ENCODE peak calls at places on chromosomes 11 and 22, in seven cellular contexts. O, T, J, H, K, E and G are unnamed samples.

GRCh38 chr22:30246962-30247376 is 410 bp upstream of the LIF start:
- DNase-seq in K (no peak), J (no peak), E (no peak), H (no peak), T (no peak), O (peak), G (no peak)

GRCh38 chr11:10455637-10456487 is 798 bp downstream of the AMPD3 start:
- DNase-seq in T (peak), H (peak), K (peak), O (peak), J (no peak), E (peak), G (peak)

GRCh38 chr11:128251140-128251539 is 336.2 kb downstream of the ETS1 start:
- DNase-seq in K (no peak), O (no peak), J (no peak), E (no peak), T (no peak), H (no peak), G (no peak)

GRCh38 chr22:29629382-29630179 is 26.1 kb downstream of the NF2 start:
- DNase-seq in T (no peak), K (no peak), O (no peak), E (no peak), H (no peak), J (no peak), G (no peak)

GRCh38 chr11:110818032-110818687 is 105.9 kb upstream of the ARHGAP20 start:
- DNase-seq in J (no peak), E (no peak), K (no peak), T (no peak), O (no peak), H (no peak), G (no peak)

GRCh38 chr11:113397821-113398220 is 10.2 kb downstream of the ANKK1 start:
- DNase-seq in O (no peak), H (no peak), E (no peak), J (no peak), K (no peak), T (no peak), G (no peak)

GRCh38 chr11:69640260-69640994 is 529 bp upstream of the CCND1 start:
- DNase-seq in H (peak), T (no peak), E (no peak), J (no peak), O (peak), K (peak), G (no peak)

GRCh38 chr11:123357353-123357989 is 72.6 kb upstream of the GRAMD1B start:
- DNase-seq in J (no peak), H (no peak), K (no peak), O (no peak), E (no peak), T (no peak), G (no peak)

GRCh38 chr11:34411786-34412185 is 26.9 kb upstream of the CAT start:
- DNase-seq in H (no peak), T (no peak), E (no peak), O (no peak), K (no peak), J (no peak), G (no peak)

GRCh38 chr11:24704716-24705115 is 207.9 kb downstream of the LUZP2 start:
- DNase-seq in T (no peak), O (no peak), E (no peak), H (no peak), J (no peak), K (no peak), G (no peak)

GRCh38 chr11:69156673-69157155 is 979 bp downstream of the SMIM38 start:
- DNase-seq in O (no peak), J (no peak), E (no peak), H (no peak), K (no peak), T (no peak), G (no peak)

GRCh38 chr11:89381094-89381493 is 110.1 kb downstream of the NOX4 start:
- DNase-seq in O (no peak), J (no peak), H (peak), K (peak), E (peak), T (peak), G (no peak)

GRCh38 chr11:66211100-66211499 is 57.3 kb upstream of the RAB1B start:
- DNase-seq in O (no peak), J (no peak), K (no peak), E (no peak), T (no peak), H (no peak), G (no peak)

GRCh38 chr22:36258750-36259619 is 6.1 kb downstream of the APOL1 start:
- DNase-seq in H (no peak), E (no peak), J (no peak), T (no peak), O (no peak), K (peak), G (no peak)

GRCh38 chr11:32013603-32014002 is 77.3 kb upstream of the RCN1 start:
- DNase-seq in K (no peak), T (no peak), O (no peak), E (no peak), H (no peak), J (no peak), G (no peak)

GRCh38 chr22:37746366-37747089 is 49.7 kb downstream of the TRIOBP start:
- DNase-seq in T (no peak), H (no peak), J (no peak), K (peak), O (peak), E (no peak), G (no peak)

GRCh38 chr11:107705027-107705426 is 6.8 kb downstream of the SLN start:
- DNase-seq in E (peak), H (peak), J (no peak), K (no peak), T (peak), O (no peak), G (no peak)

GRCh38 chr11:119816660-119817059 is 87.7 kb upstream of the NECTIN1 start:
- DNase-seq in T (no peak), K (no peak), E (no peak), H (no peak), O (no peak), J (no peak), G (no peak)

GRCh38 chr11:97743205-97743742 is 1277.5 kb upstream of the CNTN5 start:
- DNase-seq in H (peak), K (no peak), T (no peak), J (no peak), E (no peak), O (no peak), G (no peak)

GRCh38 chr11:105706025-105706530 is 96.2 kb downstream of the GRIA4 start:
- DNase-seq in K (no peak), O (no peak), J (no peak), E (no peak), H (no peak), T (no peak), G (no peak)

GRCh38 chr11:69949327-69949726 is 128.8 kb upstream of the ANO1 start:
- DNase-seq in J (no peak), K (peak), E (no peak), T (peak), H (peak), O (peak), G (no peak)

GRCh38 chr11:121645596-121645995 is 192.8 kb upstream of the SORL1-AS1 start:
- DNase-seq in K (no peak), H (no peak), J (no peak), O (no peak), E (no peak), T (no peak), G (no peak)
- TF ChIP-seq POLR2A in K (no peak), H (no peak), J (no peak), O (no peak), E (no peak), T (no peak), G (no peak)

DNA sequence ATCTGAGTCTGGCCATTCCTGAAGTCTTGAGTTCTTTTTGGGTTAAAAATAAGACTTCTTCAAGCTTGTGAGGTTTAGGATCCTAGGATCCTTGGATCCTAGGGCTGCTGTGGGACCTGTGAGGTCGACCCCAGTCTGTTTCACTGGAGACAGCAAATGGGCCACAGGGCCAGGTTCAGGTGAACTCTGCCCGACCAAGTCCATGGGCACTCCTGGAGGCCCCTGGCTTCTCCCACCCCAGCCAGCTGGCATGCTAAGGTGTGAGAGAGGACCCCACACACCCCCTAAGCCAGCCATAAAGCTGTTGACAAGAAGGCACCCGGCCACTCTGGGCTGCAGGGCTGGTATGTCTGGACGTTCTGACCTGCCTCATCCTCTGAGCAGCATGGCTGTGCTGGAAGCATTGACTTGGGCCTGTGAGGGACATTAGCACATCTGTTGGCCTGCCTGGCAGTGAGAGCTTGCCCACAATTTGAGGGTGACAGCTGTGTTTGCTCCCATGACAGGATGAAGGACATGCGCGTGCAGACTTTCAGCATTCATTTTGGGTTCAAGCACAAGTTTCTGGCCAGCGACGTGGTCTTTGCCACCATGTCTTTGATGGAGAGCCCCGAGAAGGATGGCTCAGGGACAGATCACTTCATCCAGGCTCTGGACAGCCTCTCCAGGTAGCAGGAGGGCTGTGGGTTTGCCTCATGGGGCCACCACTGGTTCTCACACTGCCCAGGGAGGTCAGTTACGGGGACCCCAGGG is 16.0 kb downstream of the CLDN5 start:
- DNase-seq in E (no peak), J (no peak), K (no peak), T (no peak), H (no peak), O (no peak), G (no peak)
- TF ChIP-seq POLR2A in E (no peak), J (no peak), K (no peak), T (no peak), H (no peak), O (no peak), G (no peak)

DNA sequence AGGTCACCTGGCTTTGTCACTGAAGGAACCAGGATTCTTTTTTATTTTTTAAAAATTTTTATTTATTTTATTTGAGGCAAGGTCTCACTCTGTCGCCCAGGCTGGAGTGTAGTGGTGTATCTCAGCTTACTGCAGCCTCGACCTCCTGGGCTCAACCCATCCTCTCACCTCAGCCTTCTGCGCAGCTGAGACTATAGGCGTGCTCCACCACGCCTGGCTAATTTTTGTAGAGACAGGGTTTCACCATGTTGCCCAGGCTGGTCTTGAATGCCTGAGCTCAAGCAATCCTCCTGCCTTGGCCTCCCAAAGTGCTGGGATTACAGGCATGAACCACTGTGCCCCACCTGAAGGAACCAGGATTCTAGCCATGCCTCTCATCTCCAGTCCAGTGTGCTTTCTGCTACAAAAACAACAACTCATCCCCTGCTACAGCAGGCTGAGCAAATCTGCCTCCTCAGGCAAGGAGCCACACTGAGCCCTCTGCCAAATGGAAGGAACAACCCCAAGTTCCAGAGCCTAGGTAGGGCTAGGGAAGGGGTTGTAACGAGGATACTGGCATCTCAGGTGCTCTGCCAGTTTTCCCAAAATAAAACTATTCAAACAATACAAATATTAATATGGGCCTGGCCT is 2.6 kb upstream of the PEX26 start:
- DNase-seq in J (no peak), H (no peak), K (no peak), O (no peak), E (no peak), T (no peak), G (no peak)
- TF ChIP-seq POLR2A in J (no peak), H (no peak), K (no peak), O (no peak), E (no peak), T (no peak), G (no peak)

GRCh38 chr11:44936951-44937543 is 13.6 kb downstream of the TP53I11 start:
- DNase-seq in T (no peak), H (no peak), K (no peak), O (no peak), E (no peak), J (no peak), G (no peak)

GRCh38 chr11:44934735-44935250 is 15.9 kb downstream of the TP53I11 start:
- DNase-seq in K (no peak), T (no peak), E (no peak), J (no peak), H (no peak), O (no peak), G (no peak)

GRCh38 chr11:44931466-44931865 is 19.2 kb downstream of the TP53I11 start:
- DNase-seq in K (no peak), J (no peak), E (no peak), T (no peak), H (no peak), O (no peak), G (no peak)

GRCh38 chr11:44936527-44936926 is 14.2 kb downstream of the TP53I11 start:
- DNase-seq in K (peak), O (peak), J (peak), E (peak), H (peak), T (peak), G (peak)

DNA sequence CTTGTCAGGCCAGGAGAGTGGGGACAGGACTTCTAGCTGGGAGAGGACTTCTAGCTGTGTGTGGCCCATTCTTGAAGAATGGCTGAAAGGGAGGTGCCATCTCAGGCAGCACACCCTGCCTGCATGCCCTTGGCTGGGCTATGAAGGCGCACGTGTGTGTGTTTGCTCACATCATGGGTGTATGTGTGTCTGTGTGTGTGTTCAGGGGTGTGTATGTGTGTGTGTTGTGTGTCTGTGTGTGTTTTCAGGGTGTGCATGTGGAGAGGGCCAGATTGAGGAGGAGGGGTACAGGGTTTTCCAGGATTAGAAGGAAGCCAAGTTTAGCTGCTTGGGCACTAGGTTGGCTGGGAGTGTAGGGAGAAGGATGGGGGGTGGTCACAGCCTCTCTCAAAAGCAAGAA is 16.6 kb downstream of the TP53I11 start:
- DNase-seq in T (no peak), O (no peak), E (no peak), J (no peak), H (no peak), K (no peak), G (no peak)
- TF ChIP-seq POLR2A in T (no peak), O (no peak), E (no peak), J (no peak), H (no peak), K (no peak), G (no peak)

DNA sequence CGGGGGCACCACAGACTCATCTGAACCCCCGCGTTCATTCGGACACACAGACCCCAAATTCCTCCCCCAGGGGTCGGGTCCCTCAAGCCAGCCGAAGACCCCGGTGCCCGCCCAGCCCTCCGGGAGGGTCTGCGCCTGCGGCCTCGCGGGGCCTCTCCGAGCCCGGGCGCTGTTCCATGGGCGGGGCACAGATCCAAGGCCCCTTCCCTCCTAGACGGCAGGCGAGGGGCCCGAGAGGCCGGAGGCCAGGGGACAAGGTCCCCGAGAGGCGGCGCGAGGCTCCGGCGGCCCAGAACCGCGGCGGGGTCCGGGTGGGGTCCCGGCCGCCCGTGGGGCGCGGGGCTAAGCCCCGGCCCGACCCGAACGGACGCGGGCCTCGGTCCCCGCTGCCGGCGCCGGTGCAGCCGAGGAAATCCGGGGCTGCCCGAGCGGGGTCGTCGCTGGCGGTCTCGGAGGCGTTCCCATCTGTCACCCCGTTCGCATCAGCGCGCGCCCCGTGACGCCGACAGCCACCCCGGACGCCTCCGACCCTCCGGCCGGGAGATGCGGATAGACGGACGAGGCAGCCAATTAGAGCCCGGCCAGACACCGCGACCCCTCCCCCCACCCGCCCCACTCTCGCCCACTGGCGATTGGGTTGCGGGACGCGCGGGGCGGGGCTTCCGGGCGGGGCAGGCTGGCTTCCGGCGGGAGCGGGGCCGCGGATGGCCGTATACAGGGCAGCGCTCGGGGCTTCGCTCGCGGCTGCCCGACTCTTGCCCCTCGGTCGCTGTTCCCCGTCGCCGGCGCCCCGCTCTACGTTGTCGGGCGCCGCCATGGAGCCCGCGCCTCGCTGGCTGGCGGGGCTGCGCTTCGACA is at the start of gene SELENOO:
- DNase-seq in E (peak), K (peak), J (peak), H (peak), O (peak), T (peak), G (peak)
- TF ChIP-seq POLR2A in E (peak), K (peak), J (peak), H (peak), O (peak), T (peak), G (peak)